ENCODE peak calls at places on chromosomes 12 and 14, in nine cellular contexts. F, V, H, X, Y, D, T, L and Z are unnamed samples.

GRCh38 chr12:2076728-2077127 is 23.9 kb downstream of the CACNA1C start:
- DNase-seq in X (no peak), D (no peak), V (no peak), L (no peak), F (no peak), H (no peak), T (no peak), Y (no peak), Z (no peak)

GRCh38 chr14:68668028-68668427 is 124.8 kb downstream of the ZFP36L1 start:
- DNase-seq in H (no peak), V (no peak), Y (no peak), T (no peak), D (no peak), L (no peak), F (no peak), X (no peak), Z (no peak)

GRCh38 chr14:89327771-89328212 is 89.2 kb downstream of the FOXN3 start:
- DNase-seq in Y (no peak), L (peak; percentile 44), T (no peak), F (no peak), H (no peak), V (no peak), D (no peak), X (no peak), Z (no peak)

GRCh38 chr12:80627773-80628172 is 79.7 kb upstream of the MYF6 start:
- DNase-seq in T (no peak), D (no peak), Y (no peak), H (no peak), L (peak; percentile 49), F (peak; percentile 10), X (no peak), V (no peak), Z (no peak)

GRCh38 chr12:121015825-121016766 is at the start of gene C12orf43:
- DNase-seq in L (peak; percentile 96), D (peak; percentile 88), T (peak; percentile 82), F (peak; percentile 69), V (peak; percentile 91), X (peak; percentile 94), H (peak; percentile 98), Y (peak; percentile 96), Z (peak; percentile 56)

GRCh38 chr14:77988966-77989365 is 181.2 kb upstream of the NRXN3 start:
- DNase-seq in H (no peak), X (no peak), V (no peak), T (no peak), L (peak; percentile 65), D (no peak), F (peak; percentile 1), Y (no peak), Z (no peak)

GRCh38 chr12:103571286-103571685 is 15.8 kb upstream of the STAB2 start:
- DNase-seq in Y (peak; percentile 89), T (no peak), V (peak; percentile 82), D (no peak), L (no peak), H (no peak), X (no peak), F (no peak), Z (no peak)

GRCh38 chr14:63663428-63664142 is 21.9 kb upstream of the WDR89 start:
- DNase-seq in F (no peak), Y (no peak), D (no peak), V (no peak), X (no peak), T (no peak), H (no peak), L (no peak), Z (no peak)

GRCh38 chr12:112112423-112113132 is 4.0 kb upstream of the NAA25 start:
- DNase-seq in Y (peak; percentile 65), F (no peak), H (peak; percentile 11), L (no peak), V (no peak), T (no peak), D (no peak), X (no peak), Z (no peak)

GRCh38 chr12:45402288-45402687 is 186.4 kb downstream of the ANO6 start:
- DNase-seq in L (no peak), V (peak; percentile 67), H (no peak), T (no peak), Y (no peak), F (no peak), D (no peak), X (no peak), Z (no peak)

GRCh38 chr12:21451529-21451928 is 14.1 kb downstream of the PYROXD1 start:
- DNase-seq in X (no peak), V (no peak), T (no peak), Y (no peak), F (no peak), D (no peak), L (peak; percentile 26), H (no peak), Z (no peak)

GRCh38 chr14:51978566-51979398 is 10.6 kb upstream of the RTRAF start:
- DNase-seq in V (peak; percentile 73), Y (peak; percentile 79), H (peak; percentile 90), D (peak; percentile 35), F (peak; percentile 55), L (peak; percentile 77), T (peak; percentile 37), X (peak; percentile 83), Z (peak; percentile 47)

GRCh38 chr14:56412453-56413434 is 166.9 kb upstream of the TMEM260 start:
- DNase-seq in L (no peak), T (no peak), X (no peak), D (no peak), F (no peak), V (no peak), H (no peak), Y (no peak), Z (no peak)

GRCh38 chr12:132236129-132236929 is 92.1 kb downstream of the NOC4L start:
- DNase-seq in F (no peak), T (no peak), X (no peak), V (no peak), H (no peak), L (no peak), D (no peak), Y (no peak), Z (no peak)

GRCh38 chr12:118082161-118082560 is 21.2 kb upstream of the WSB2 start:
- DNase-seq in D (no peak), X (no peak), V (no peak), F (no peak), T (no peak), H (no peak), Y (no peak), L (no peak), Z (no peak)

GRCh38 chr14:55451398-55451797 is 11.0 kb upstream of the TBPL2 start:
- DNase-seq in V (no peak), T (no peak), X (no peak), L (no peak), D (no peak), Y (no peak), F (no peak), H (no peak), Z (no peak)